ENCODE peak calls at places on chromosomes 2 and 18, in nine cellular contexts. One of them, this sample, is unnamed.

GRCh38 chr2:95265182-95265581 is 9.1 kb upstream of the PROM2 start:
- DNase-seq in DMS53: no peak
- DNase-seq in A172: no peak
- DNase-seq in T-helper 9 cell: no peak
- DNase-seq in activated T-helper 1 cell treated with Interleukin-2 at 50 U/mL for 16 hours: no peak
- DNase-seq in Calu3: no peak
- DNase-seq in activated CD4-positive, CD25-positive, alpha-beta regulatory T cell: no peak
- DNase-seq in cardiac septum: no peak
- DNase-seq in AG09319: no peak
- DNase-seq in this sample: no peak

GRCh38 chr18:34709104-34709503 is 994 bp upstream of the DTNA start:
- DNase-seq in AG09319: peak; percentile 56
- DNase-seq in activated CD4-positive, CD25-positive, alpha-beta regulatory T cell: no peak
- DNase-seq in Calu3: no peak
- DNase-seq in A172: peak; percentile 16
- DNase-seq in cardiac septum: no peak
- DNase-seq in DMS53: no peak
- DNase-seq in activated T-helper 1 cell treated with Interleukin-2 at 50 U/mL for 16 hours: no peak
- DNase-seq in T-helper 9 cell: no peak
- DNase-seq in this sample: no peak

GRCh38 chr2:142010871-142011270 is 119.9 kb downstream of the LRP1B start:
- DNase-seq in activated T-helper 1 cell treated with Interleukin-2 at 50 U/mL for 16 hours: no peak
- DNase-seq in A172: no peak
- DNase-seq in T-helper 9 cell: no peak
- DNase-seq in Calu3: no peak
- DNase-seq in cardiac septum: no peak
- DNase-seq in AG09319: no peak
- DNase-seq in DMS53: no peak
- DNase-seq in activated CD4-positive, CD25-positive, alpha-beta regulatory T cell: no peak
- DNase-seq in this sample: no peak

GRCh38 chr18:59846814-59847490 is 52.8 kb upstream of the PMAIP1 start:
- DNase-seq in DMS53: peak; percentile 48
- DNase-seq in activated CD4-positive, CD25-positive, alpha-beta regulatory T cell: no peak
- DNase-seq in Calu3: peak; percentile 79
- DNase-seq in activated T-helper 1 cell treated with Interleukin-2 at 50 U/mL for 16 hours: no peak
- DNase-seq in T-helper 9 cell: no peak
- DNase-seq in cardiac septum: no peak
- DNase-seq in A172: peak; percentile 69
- DNase-seq in AG09319: peak; percentile 25
- DNase-seq in this sample: no peak

GRCh38 chr18:49052891-49053644 is 102.3 kb upstream of the SMAD7 start:
- DNase-seq in AG09319: peak; percentile 64
- DNase-seq in activated CD4-positive, CD25-positive, alpha-beta regulatory T cell: no peak
- DNase-seq in A172: peak; percentile 86
- DNase-seq in DMS53: no peak
- DNase-seq in Calu3: no peak
- DNase-seq in T-helper 9 cell: no peak
- DNase-seq in cardiac septum: no peak
- DNase-seq in activated T-helper 1 cell treated with Interleukin-2 at 50 U/mL for 16 hours: no peak
- DNase-seq in this sample: no peak

GRCh38 chr2:37816686-37817085 is 108.4 kb upstream of the RMDN2 start:
- DNase-seq in cardiac septum: no peak
- DNase-seq in T-helper 9 cell: no peak
- DNase-seq in A172: no peak
- DNase-seq in activated T-helper 1 cell treated with Interleukin-2 at 50 U/mL for 16 hours: no peak
- DNase-seq in DMS53: no peak
- DNase-seq in Calu3: no peak
- DNase-seq in AG09319: no peak
- DNase-seq in activated CD4-positive, CD25-positive, alpha-beta regulatory T cell: no peak
- DNase-seq in this sample: no peak

GRCh38 chr2:108927936-108928659 is 60.9 kb downstream of the EDAR start:
- DNase-seq in activated T-helper 1 cell treated with Interleukin-2 at 50 U/mL for 16 hours: no peak
- DNase-seq in activated CD4-positive, CD25-positive, alpha-beta regulatory T cell: no peak
- DNase-seq in Calu3: peak; percentile 62
- DNase-seq in AG09319: peak; percentile 10
- DNase-seq in DMS53: peak; percentile 87
- DNase-seq in A172: peak; percentile 49
- DNase-seq in T-helper 9 cell: peak; percentile 6
- DNase-seq in cardiac septum: peak; percentile 62
- DNase-seq in this sample: no peak

GRCh38 chr2:54657664-54658083 is 65.8 kb upstream of the EML6 start:
- DNase-seq in cardiac septum: no peak
- DNase-seq in DMS53: peak; percentile 78
- DNase-seq in A172: peak; percentile 57
- DNase-seq in T-helper 9 cell: no peak
- DNase-seq in Calu3: peak; percentile 57
- DNase-seq in activated CD4-positive, CD25-positive, alpha-beta regulatory T cell: no peak
- DNase-seq in AG09319: no peak
- DNase-seq in activated T-helper 1 cell treated with Interleukin-2 at 50 U/mL for 16 hours: no peak
- DNase-seq in this sample: no peak

GRCh38 chr18:67266591-67267237 is 249.8 kb downstream of the DSEL start:
- DNase-seq in cardiac septum: no peak
- DNase-seq in Calu3: no peak
- DNase-seq in T-helper 9 cell: no peak
- DNase-seq in activated T-helper 1 cell treated with Interleukin-2 at 50 U/mL for 16 hours: no peak
- DNase-seq in DMS53: no peak
- DNase-seq in A172: peak; percentile 1
- DNase-seq in activated CD4-positive, CD25-positive, alpha-beta regulatory T cell: no peak
- DNase-seq in AG09319: peak; percentile 43
- DNase-seq in this sample: no peak

GRCh38 chr2:201980389-201980821 is 53.2 kb upstream of the FZD7 start:
- DNase-seq in T-helper 9 cell: no peak
- DNase-seq in cardiac septum: peak; percentile 1
- DNase-seq in A172: no peak
- DNase-seq in AG09319: no peak
- DNase-seq in activated T-helper 1 cell treated with Interleukin-2 at 50 U/mL for 16 hours: no peak
- DNase-seq in activated CD4-positive, CD25-positive, alpha-beta regulatory T cell: no peak
- DNase-seq in DMS53: no peak
- DNase-seq in Calu3: no peak
- DNase-seq in this sample: no peak

GRCh38 chr2:121897335-121897970 is 142.0 kb downstream of the TSN start:
- DNase-seq in activated T-helper 1 cell treated with Interleukin-2 at 50 U/mL for 16 hours: no peak
- DNase-seq in Calu3: peak; percentile 53
- DNase-seq in A172: peak; percentile 43
- DNase-seq in T-helper 9 cell: no peak
- DNase-seq in cardiac septum: no peak
- DNase-seq in DMS53: peak; percentile 72
- DNase-seq in activated CD4-positive, CD25-positive, alpha-beta regulatory T cell: no peak
- DNase-seq in AG09319: peak; percentile 3
- DNase-seq in this sample: no peak

GRCh38 chr2:114040816-114041215 is 150.9 kb downstream of the ACTR3 start:
- DNase-seq in cardiac septum: no peak
- DNase-seq in T-helper 9 cell: no peak
- DNase-seq in activated T-helper 1 cell treated with Interleukin-2 at 50 U/mL for 16 hours: no peak
- DNase-seq in AG09319: no peak
- DNase-seq in Calu3: no peak
- DNase-seq in A172: no peak
- DNase-seq in DMS53: no peak
- DNase-seq in activated CD4-positive, CD25-positive, alpha-beta regulatory T cell: no peak
- DNase-seq in this sample: no peak

GRCh38 chr2:44267269-44268258 is 7.7 kb upstream of the SLC3A1 start:
- DNase-seq in Calu3: no peak
- DNase-seq in DMS53: no peak
- DNase-seq in activated T-helper 1 cell treated with Interleukin-2 at 50 U/mL for 16 hours: no peak
- DNase-seq in T-helper 9 cell: no peak
- DNase-seq in A172: peak; percentile 60
- DNase-seq in activated CD4-positive, CD25-positive, alpha-beta regulatory T cell: no peak
- DNase-seq in cardiac septum: no peak
- DNase-seq in AG09319: no peak
- DNase-seq in this sample: no peak

GRCh38 chr2:18412980-18413793 is 147.3 kb downstream of the RDH14 start:
- DNase-seq in activated CD4-positive, CD25-positive, alpha-beta regulatory T cell: no peak
- DNase-seq in Calu3: no peak
- DNase-seq in activated T-helper 1 cell treated with Interleukin-2 at 50 U/mL for 16 hours: no peak
- DNase-seq in A172: peak; percentile 13
- DNase-seq in AG09319: no peak
- DNase-seq in cardiac septum: no peak
- DNase-seq in T-helper 9 cell: no peak
- DNase-seq in DMS53: no peak
- DNase-seq in this sample: no peak

GRCh38 chr18:79503406-79503805 is 107.7 kb downstream of the NFATC1 start:
- DNase-seq in AG09319: no peak
- DNase-seq in activated CD4-positive, CD25-positive, alpha-beta regulatory T cell: no peak
- DNase-seq in A172: no peak
- DNase-seq in DMS53: no peak
- DNase-seq in Calu3: no peak
- DNase-seq in cardiac septum: peak; percentile 61
- DNase-seq in T-helper 9 cell: no peak
- DNase-seq in activated T-helper 1 cell treated with Interleukin-2 at 50 U/mL for 16 hours: no peak
- DNase-seq in this sample: no peak

GRCh38 chr2:98795903-98796676 is 65.2 kb upstream of the MGAT4A start:
- DNase-seq in T-helper 9 cell: no peak
- DNase-seq in DMS53: no peak
- DNase-seq in cardiac septum: no peak
- DNase-seq in Calu3: no peak
- DNase-seq in AG09319: no peak
- DNase-seq in activated T-helper 1 cell treated with Interleukin-2 at 50 U/mL for 16 hours: no peak
- DNase-seq in A172: no peak
- DNase-seq in activated CD4-positive, CD25-positive, alpha-beta regulatory T cell: no peak
- DNase-seq in this sample: no peak

GRCh38 chr2:1627628-1628371 is 116.5 kb downstream of the PXDN start:
- DNase-seq in activated CD4-positive, CD25-positive, alpha-beta regulatory T cell: no peak
- DNase-seq in AG09319: no peak
- DNase-seq in A172: no peak
- DNase-seq in T-helper 9 cell: no peak
- DNase-seq in activated T-helper 1 cell treated with Interleukin-2 at 50 U/mL for 16 hours: no peak
- DNase-seq in Calu3: no peak
- DNase-seq in DMS53: no peak
- DNase-seq in cardiac septum: peak; percentile 56
- DNase-seq in this sample: no peak

GRCh38 chr18:48222118-48222517 is 187.1 kb downstream of the ZBTB7C start:
- DNase-seq in A172: peak; percentile 17
- DNase-seq in activated T-helper 1 cell treated with Interleukin-2 at 50 U/mL for 16 hours: no peak
- DNase-seq in Calu3: peak; percentile 53
- DNase-seq in activated CD4-positive, CD25-positive, alpha-beta regulatory T cell: no peak
- DNase-seq in DMS53: peak; percentile 100
- DNase-seq in cardiac septum: no peak
- DNase-seq in T-helper 9 cell: peak; percentile 11
- DNase-seq in AG09319: no peak
- DNase-seq in this sample: no peak

GRCh38 chr2:42048318-42049251 is 764 bp downstream of the PKDCC start:
- DNase-seq in activated CD4-positive, CD25-positive, alpha-beta regulatory T cell: no peak
- DNase-seq in A172: no peak
- DNase-seq in T-helper 9 cell: no peak
- DNase-seq in DMS53: peak; percentile 49
- DNase-seq in activated T-helper 1 cell treated with Interleukin-2 at 50 U/mL for 16 hours: no peak
- DNase-seq in Calu3: peak; percentile 29
- DNase-seq in cardiac septum: no peak
- DNase-seq in AG09319: no peak
- DNase-seq in this sample: no peak

GRCh38 chr2:160494243-160494642 is 636 bp upstream of the RBMS1 start:
- DNase-seq in activated T-helper 1 cell treated with Interleukin-2 at 50 U/mL for 16 hours: no peak
- DNase-seq in cardiac septum: no peak
- DNase-seq in Calu3: no peak
- DNase-seq in AG09319: no peak
- DNase-seq in T-helper 9 cell: no peak
- DNase-seq in DMS53: peak; percentile 48
- DNase-seq in A172: peak; percentile 34
- DNase-seq in activated CD4-positive, CD25-positive, alpha-beta regulatory T cell: no peak
- DNase-seq in this sample: no peak

GRCh38 chr2:128442053-128442751 is 123.5 kb upstream of the HS6ST1 start:
- DNase-seq in AG09319: no peak
- DNase-seq in activated T-helper 1 cell treated with Interleukin-2 at 50 U/mL for 16 hours: no peak
- DNase-seq in A172: no peak
- DNase-seq in activated CD4-positive, CD25-positive, alpha-beta regulatory T cell: no peak
- DNase-seq in T-helper 9 cell: no peak
- DNase-seq in Calu3: no peak
- DNase-seq in cardiac septum: peak; percentile 59
- DNase-seq in DMS53: no peak
- DNase-seq in this sample: no peak

GRCh38 chr2:51028829-51029228 is 3.1 kb downstream of the NRXN1 start:
- DNase-seq in DMS53: no peak
- DNase-seq in Calu3: no peak
- DNase-seq in activated CD4-positive, CD25-positive, alpha-beta regulatory T cell: no peak
- DNase-seq in AG09319: no peak
- DNase-seq in cardiac septum: peak; percentile 76
- DNase-seq in activated T-helper 1 cell treated with Interleukin-2 at 50 U/mL for 16 hours: no peak
- DNase-seq in T-helper 9 cell: no peak
- DNase-seq in A172: no peak
- DNase-seq in this sample: no peak

GRCh38 chr2:109178974-109179373 is 50.0 kb downstream of the SH3RF3 start:
- DNase-seq in Calu3: no peak
- DNase-seq in A172: no peak
- DNase-seq in AG09319: no peak
- DNase-seq in T-helper 9 cell: no peak
- DNase-seq in activated T-helper 1 cell treated with Interleukin-2 at 50 U/mL for 16 hours: no peak
- DNase-seq in DMS53: no peak
- DNase-seq in activated CD4-positive, CD25-positive, alpha-beta regulatory T cell: no peak
- DNase-seq in cardiac septum: no peak
- DNase-seq in this sample: no peak

GRCh38 chr2:54878182-54878581 is 154.7 kb downstream of the EML6 start:
- DNase-seq in T-helper 9 cell: no peak
- DNase-seq in cardiac septum: no peak
- DNase-seq in Calu3: no peak
- DNase-seq in activated CD4-positive, CD25-positive, alpha-beta regulatory T cell: no peak
- DNase-seq in AG09319: no peak
- DNase-seq in DMS53: peak; percentile 64
- DNase-seq in activated T-helper 1 cell treated with Interleukin-2 at 50 U/mL for 16 hours: no peak
- DNase-seq in A172: no peak
- DNase-seq in this sample: no peak

GRCh38 chr2:40318931-40319330 is 133.0 kb downstream of the SLC8A1 start:
- DNase-seq in activated CD4-positive, CD25-positive, alpha-beta regulatory T cell: no peak
- DNase-seq in cardiac septum: no peak
- DNase-seq in activated T-helper 1 cell treated with Interleukin-2 at 50 U/mL for 16 hours: no peak
- DNase-seq in A172: no peak
- DNase-seq in Calu3: no peak
- DNase-seq in DMS53: no peak
- DNase-seq in AG09319: no peak
- DNase-seq in T-helper 9 cell: no peak
- DNase-seq in this sample: no peak

GRCh38 chr2:88329815-88330603 is 122.5 kb downstream of the FOXI3 start:
- DNase-seq in Calu3: peak; percentile 83
- DNase-seq in DMS53: peak; percentile 99
- DNase-seq in cardiac septum: no peak
- DNase-seq in T-helper 9 cell: no peak
- DNase-seq in A172: peak; percentile 61
- DNase-seq in activated T-helper 1 cell treated with Interleukin-2 at 50 U/mL for 16 hours: no peak
- DNase-seq in AG09319: no peak
- DNase-seq in activated CD4-positive, CD25-positive, alpha-beta regulatory T cell: no peak
- DNase-seq in this sample: no peak

GRCh38 chr2:164589522-164589921 is 31.8 kb downstream of the GRB14 start:
- DNase-seq in DMS53: no peak
- DNase-seq in AG09319: no peak
- DNase-seq in cardiac septum: no peak
- DNase-seq in Calu3: no peak
- DNase-seq in activated CD4-positive, CD25-positive, alpha-beta regulatory T cell: no peak
- DNase-seq in T-helper 9 cell: no peak
- DNase-seq in activated T-helper 1 cell treated with Interleukin-2 at 50 U/mL for 16 hours: no peak
- DNase-seq in A172: no peak
- DNase-seq in this sample: no peak